ENCODE peak calls at places on chromosomes 12 and 14, in seven cellular contexts. Y is psoas muscle; X is adrenal gland; G is CD8-positive, alpha-beta T cell; J is transverse colon; T is CD4-positive, CD25-positive, alpha-beta regulatory T cell; B is heart right ventricle. C is an unnamed sample.

GRCh38 chr12:55142896-55143870 is 17.0 kb downstream of the OR9K2 start:
- DNase-seq in J (no peak), Y (no peak), X (peak; percentile 24), B (peak; percentile 24), G (peak; percentile 18), T (peak; percentile 21), C (no peak)

GRCh38 chr12:16228067-16228466 is 49.4 kb downstream of the SLC15A5 start:
- DNase-seq in T (no peak), B (no peak), G (no peak), J (no peak), X (no peak), Y (no peak), C (no peak)

GRCh38 chr12:13173012-13173441 is 23.5 kb upstream of the EMP1 start:
- DNase-seq in G (no peak), B (peak; percentile 35), X (no peak), J (no peak), Y (no peak), T (no peak), C (no peak)

GRCh38 chr14:33788116-33788515 is 162.8 kb downstream of the EGLN3 start:
- DNase-seq in J (no peak), B (no peak), G (no peak), Y (no peak), T (no peak), X (no peak), C (no peak)

GRCh38 chr12:127373572-127373971 is 893.4 kb upstream of the TMEM132C start:
- DNase-seq in X (no peak), T (no peak), Y (no peak), B (no peak), G (no peak), J (no peak), C (no peak)

GRCh38 chr12:4939418-4940023 is 29.8 kb downstream of the KCNA1 start:
- DNase-seq in T (no peak), B (no peak), G (no peak), X (no peak), J (no peak), Y (no peak), C (no peak)

GRCh38 chr14:100733152-100733850 is 6.6 kb downstream of the DLK1 start:
- DNase-seq in J (no peak), G (no peak), T (no peak), X (no peak), Y (no peak), B (no peak), C (no peak)

GRCh38 chr12:14557966-14558365 is 9.7 kb downstream of the PLBD1 start:
- DNase-seq in J (no peak), Y (no peak), X (no peak), B (no peak), T (no peak), G (no peak), C (no peak)

GRCh38 chr12:52216807-52217206 is 16.2 kb upstream of the KRT7 start:
- DNase-seq in Y (no peak), G (no peak), J (no peak), T (no peak), X (no peak), B (no peak), C (peak; percentile 71)

GRCh38 chr12:132754555-132754954 is 7.1 kb downstream of the ANKLE2 start:
- DNase-seq in T (no peak), Y (no peak), X (no peak), J (no peak), B (no peak), G (no peak), C (no peak)

GRCh38 chr12:86158956-86159355 is 97.2 kb downstream of the MGAT4C start:
- DNase-seq in X (no peak), T (no peak), J (no peak), B (no peak), G (no peak), Y (no peak), C (no peak)

GRCh38 chr12:62347922-62348650 is 87.9 kb downstream of the USP15 start:
- DNase-seq in X (peak; percentile 44), G (no peak), T (no peak), B (no peak), J (no peak), Y (no peak), C (no peak)

GRCh38 chr12:25045869-25046268 is 97.0 kb upstream of the BCAT1 start:
- DNase-seq in J (no peak), B (no peak), G (no peak), T (no peak), Y (no peak), X (no peak), C (no peak)

GRCh38 chr14:61555056-61555838 is 140.1 kb upstream of the HIF1A start:
- DNase-seq in G (no peak), T (no peak), J (no peak), X (no peak), Y (no peak), B (no peak), C (no peak)

GRCh38 chr12:10612954-10613333 is 465 bp downstream of the MAGOHB start:
- DNase-seq in G (no peak), J (no peak), T (no peak), B (no peak), Y (no peak), X (no peak), C (no peak)

GRCh38 chr12:109827566-109828550 is 5.3 kb downstream of the TRPV4 start:
- DNase-seq in Y (peak; percentile 73), B (peak; percentile 54), X (peak; percentile 78), J (peak; percentile 36), G (no peak), T (no peak), C (peak; percentile 83)

GRCh38 chr12:51076235-51076930 is 7.0 kb downstream of the CSRNP2 start:
- DNase-seq in Y (no peak), T (no peak), J (no peak), X (no peak), B (no peak), G (no peak), C (no peak)

GRCh38 chr14:50476134-50476533 is 56.2 kb downstream of the MAP4K5 start:
- DNase-seq in G (no peak), X (no peak), J (no peak), Y (no peak), B (no peak), T (no peak), C (no peak)

GRCh38 chr14:84477996-84478395 is 1051.9 kb upstream of the FLRT2 start:
- DNase-seq in X (no peak), Y (no peak), B (no peak), J (no peak), G (no peak), T (no peak), C (no peak)

GRCh38 chr14:80310950-80311349 is 99.6 kb upstream of the DIO2 start:
- DNase-seq in X (no peak), J (no peak), Y (no peak), T (no peak), B (peak; percentile 22), G (no peak), C (no peak)

DNA sequence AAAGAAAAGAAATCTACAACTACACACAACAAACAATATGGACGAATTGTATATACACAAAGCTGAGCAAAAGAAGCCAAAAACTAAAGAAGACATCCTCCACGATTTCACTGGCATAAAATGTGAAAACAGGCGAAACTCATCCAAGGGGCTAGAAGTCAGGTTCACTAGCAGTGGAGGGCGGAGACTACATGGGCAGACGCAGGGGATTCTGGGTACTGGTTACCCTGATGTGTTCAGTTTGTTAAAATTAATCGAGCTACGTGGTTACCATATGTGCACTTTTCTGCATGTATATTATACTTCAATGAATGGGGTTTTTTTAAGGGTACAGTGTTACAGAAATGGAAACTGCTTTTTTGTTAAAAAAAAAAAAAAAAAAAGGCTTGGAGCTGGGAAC is 12.3 kb downstream of the KDM2B start:
- DNase-seq in X (no peak), Y (no peak), B (no peak), J (no peak), T (no peak), G (no peak), C (no peak)
- H3K27ac ChIP-seq in X (no peak overlapping the region), Y (peak overlapping the region; percentile 80), B (no peak overlapping the region), J (peak overlapping the region; percentile 42), T (no peak overlapping the region), G (no peak overlapping the region), C (no peak overlapping the region)

DNA sequence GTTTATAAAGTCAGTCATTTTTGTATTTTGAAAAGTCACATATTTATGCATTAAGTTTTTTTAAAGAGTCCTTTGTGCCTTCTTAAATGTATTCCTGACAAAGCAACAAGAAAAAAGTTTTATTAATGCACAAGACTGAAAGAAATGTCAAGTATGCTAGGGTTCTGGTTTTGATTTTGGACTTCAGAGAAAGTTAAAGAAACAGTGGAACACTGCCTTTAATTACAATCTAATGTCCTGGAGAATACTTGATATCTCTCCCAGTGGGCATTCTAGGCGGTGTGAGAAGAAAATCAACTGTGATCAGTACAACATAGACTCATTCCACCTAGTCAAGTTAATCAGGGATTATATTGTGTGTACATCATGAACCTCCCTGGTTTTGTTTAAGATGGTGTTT is 49.9 kb downstream of the PRICKLE1 start:
- DNase-seq in J (no peak), T (no peak), Y (no peak), B (no peak), G (no peak), X (no peak), C (no peak)
- H3K9me3 ChIP-seq in J (no peaks in the 10 kb centered on the region), T (no peaks in the 10 kb centered on the region), Y (no peaks in the 10 kb centered on the region), B (no peaks in the 10 kb centered on the region), G (no peaks in the 10 kb centered on the region), X (no peaks in the 10 kb centered on the region), C (no peaks in the 10 kb centered on the region)

DNA sequence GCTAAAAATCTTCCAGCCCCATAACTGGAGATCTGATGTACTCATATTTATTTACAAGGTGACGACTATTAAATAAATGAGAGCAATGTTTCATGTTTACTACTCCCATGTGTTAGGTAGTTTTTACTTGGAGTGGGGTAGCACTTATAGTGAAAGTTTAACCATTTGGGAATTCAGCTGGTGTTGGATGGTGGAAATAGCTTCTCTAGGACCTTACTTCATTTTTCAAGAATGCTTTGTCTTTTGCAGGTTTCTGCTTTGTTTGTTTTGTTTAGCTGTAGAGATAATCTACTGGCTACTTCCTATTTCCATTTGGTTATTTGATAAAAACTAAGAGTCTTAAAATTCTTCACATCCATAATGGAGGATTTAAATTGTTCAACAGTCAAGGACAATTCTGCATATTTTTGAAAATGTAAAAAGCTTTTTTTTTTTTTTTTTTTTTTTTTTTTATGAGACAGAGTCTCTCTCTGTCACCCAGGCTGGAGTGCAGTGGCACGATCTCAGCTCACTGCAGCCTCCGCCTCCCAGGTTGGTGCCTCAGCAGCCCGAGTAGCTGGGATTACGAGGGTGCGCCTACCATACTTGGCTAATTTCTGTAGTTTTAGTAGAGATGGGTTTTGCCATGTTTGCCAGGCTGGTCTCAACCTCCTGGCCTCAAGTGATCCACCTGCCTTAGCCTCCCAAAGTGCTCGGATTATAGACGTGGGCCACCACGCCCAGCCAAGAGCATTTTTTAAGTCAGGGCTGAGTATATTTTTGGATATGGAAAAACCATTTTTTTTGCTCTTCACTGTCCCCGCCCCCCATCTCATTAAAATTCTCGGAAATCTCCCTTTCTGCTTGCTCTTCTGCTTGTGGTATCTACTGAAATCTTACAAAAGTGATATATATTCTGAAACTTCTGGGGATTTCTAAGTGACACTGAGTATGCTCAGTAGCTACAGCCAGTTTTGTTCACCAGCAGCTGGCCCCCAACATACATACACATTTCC is 1.4 kb upstream of the ABCD2 start:
- DNase-seq in T (peak; percentile 38), J (peak; percentile 16), G (peak; percentile 21), B (no peak), X (no peak), Y (no peak), C (peak; percentile 35)
- H3K27ac ChIP-seq in T (peak overlapping the region; percentile 92), J (peak overlapping the region; percentile 79), G (peak overlapping the region; percentile 71), B (peak overlapping the region; percentile 80), X (peak overlapping the region; percentile 80), Y (peak overlapping the region; percentile 36), C (no peak overlapping the region)

DNA sequence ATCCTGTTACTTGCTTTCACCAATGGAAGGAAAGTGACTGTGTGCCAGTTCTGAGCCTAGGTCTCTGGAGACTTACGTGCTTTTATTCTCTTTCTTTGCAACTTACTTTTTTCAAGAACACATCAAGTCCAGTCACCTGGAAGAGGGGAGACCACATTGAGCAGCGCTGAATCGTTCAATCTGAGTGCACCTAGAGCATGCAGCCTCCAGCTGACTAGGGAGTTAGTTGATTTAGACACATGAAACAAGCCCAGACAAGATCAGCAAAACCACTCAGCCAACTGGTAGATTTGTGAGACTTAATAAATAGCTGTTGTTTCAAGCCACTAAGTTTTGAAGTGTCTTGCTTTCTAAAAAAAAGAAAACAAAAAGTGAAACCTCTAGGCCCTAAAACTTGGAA is 1014.8 kb upstream of the FBXO33 start:
- DNase-seq in Y (no peak), T (no peak), B (no peak), J (no peak), G (no peak), X (no peak), C (no peak)
- H3K9me3 ChIP-seq in Y (no peaks in the 10 kb centered on the region), T (no peaks in the 10 kb centered on the region), B (peaks cover 4% of the 10 kb centered on the region), J (no peaks in the 10 kb centered on the region), G (no peaks in the 10 kb centered on the region), X (no peaks in the 10 kb centered on the region), C (no peaks in the 10 kb centered on the region)